ENCODE peak calls at places on chromosomes 12 and 14, in four cellular contexts. V is PC-3, W is cardiac muscle cell, Q is osteoblast. R is an unnamed sample. For H3K9me3, the result is how much of the 10 kb centered on the place peaks cover.

GRCh38 chr12:123971770-123972447 is 722 bp downstream of the CCDC92 start:
- DNase-seq in Q (peak), V (peak), W (peak), R (peak)

GRCh38 chr12:66314278-66314677 is 12.0 kb downstream of the HELB start:
- DNase-seq in W (no peak), V (no peak), Q (peak), R (no peak)

GRCh38 chr12:85606455-85606854 is 229.8 kb downstream of the RASSF9 start:
- DNase-seq in Q (no peak), W (no peak), V (no peak), R (no peak)

GRCh38 chr12:6824962-6825381 is 3.2 kb upstream of the P3H3 start:
- DNase-seq in W (peak), Q (peak), V (peak), R (no peak)

GRCh38 chr12:30110970-30111586 is 327.3 kb upstream of the TMTC1 start:
- DNase-seq in W (peak), V (peak), Q (peak), R (no peak)

GRCh38 chr12:130850418-130851021 is 11.5 kb upstream of the STX2 start:
- DNase-seq in W (no peak), V (no peak), Q (no peak), R (peak)

GRCh38 chr14:62885451-62885850 is 159.8 kb downstream of the KCNH5 start:
- DNase-seq in Q (no peak), W (no peak), V (no peak), R (no peak)

GRCh38 chr14:89025581-89026236 is 201.3 kb downstream of the TTC8 start:
- DNase-seq in W (peak), V (no peak), Q (peak), R (no peak)

GRCh38 chr14:97196336-97196735 is 399.2 kb downstream of the VRK1 start:
- DNase-seq in Q (no peak), W (no peak), V (no peak), R (no peak)

GRCh38 chr14:72743626-72744025 is 150.3 kb downstream of the DPF3 start:
- DNase-seq in V (no peak), Q (peak), W (no peak), R (no peak)

GRCh38 chr14:59018978-59019377 is 169.5 kb upstream of the DAAM1 start:
- DNase-seq in V (peak), W (peak), Q (no peak), R (peak)

GRCh38 chr14:65937804-65938316 is 525.3 kb downstream of the FUT8 start:
- DNase-seq in V (no peak), Q (no peak), W (no peak), R (no peak)

GRCh38 chr12:122137229-122137628 is 36.8 kb downstream of the IL31 start:
- DNase-seq in V (no peak), W (no peak), Q (no peak), R (peak)

GRCh38 chr14:58428011-58428807 is 690 bp downstream of the KIAA0586 start:
- DNase-seq in W (peak), Q (peak), V (peak), R (peak)

GRCh38 chr12:128820723-128821432 is 2.9 kb downstream of the SLC15A4 start:
- DNase-seq in Q (no peak), W (no peak), V (no peak), R (no peak)

GRCh38 chr14:38989917-38990546 is 113.0 kb downstream of the SEC23A start:
- DNase-seq in Q (no peak), V (no peak), W (no peak), R (no peak)

GRCh38 chr12:95418142-95418541 is 55.8 kb upstream of the METAP2 start:
- DNase-seq in Q (no peak), V (no peak), W (no peak), R (peak)

GRCh38 chr14:76050797-76051392 is 65.3 kb downstream of the IFT43 start:
- DNase-seq in V (peak), W (peak), Q (peak), R (peak)

GRCh38 chr14:101475468-101476257 is 85.6 kb upstream of the DIO3 start:
- DNase-seq in W (peak), Q (peak), V (peak), R (peak)

GRCh38 chr14:81434230-81434629 is 34.1 kb upstream of the STON2 start:
- DNase-seq in Q (no peak), V (no peak), W (no peak), R (no peak)

GRCh38 chr14:81436296-81437138 is 36.4 kb upstream of the STON2 start:
- DNase-seq in V (peak), Q (peak), W (peak), R (peak)

GRCh38 chr14:81437226-81437625 is 37.1 kb upstream of the STON2 start:
- DNase-seq in V (no peak), W (no peak), Q (no peak), R (no peak)

GRCh38 chr14:81435048-81435577 is 35.0 kb upstream of the STON2 start:
- DNase-seq in W (no peak), V (no peak), Q (no peak), R (no peak)

GRCh38 chr14:81435578-81436295 is 35.6 kb upstream of the STON2 start:
- DNase-seq in Q (peak), W (peak), V (peak), R (peak)
- H3K27ac ChIP-seq in Q (no peak), W (no peak), V (no peak), R (no peak)

DNA sequence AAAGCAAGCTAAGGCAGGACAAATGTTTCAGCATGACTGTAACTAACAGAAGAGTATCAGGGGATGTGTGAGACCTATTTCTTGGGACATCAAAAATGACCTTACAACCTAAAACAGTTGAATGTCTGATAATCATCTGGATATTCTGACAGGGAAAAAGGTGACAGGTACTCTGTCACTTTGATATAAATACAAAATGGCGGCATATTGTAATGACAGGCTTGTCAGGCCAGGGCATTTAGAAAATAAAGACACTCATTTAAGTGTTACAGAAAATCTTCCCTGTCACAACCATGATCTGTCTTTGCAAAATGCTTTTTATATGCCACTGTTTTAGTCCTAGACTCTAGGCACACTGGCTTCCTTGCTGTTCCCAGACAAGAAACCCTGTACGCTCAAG is 1033.3 kb upstream of the FLRT2 start:
- DNase-seq in Q (no peak), W (no peak), V (no peak), R (no peak)
- H3K9me3 ChIP-seq in Q (under half), W (under half), V (under half), R (under half)

GRCh38 chr14:50875359-50876090 is 3.7 kb downstream of the ABHD12B start:
- DNase-seq in W (no peak), V (no peak), Q (peak), R (peak)

GRCh38 chr14:50871223-50871622 is 630 bp upstream of the ABHD12B start:
- DNase-seq in V (no peak), W (no peak), Q (no peak), R (no peak)

GRCh38 chr14:50874842-50875241 is 3.0 kb downstream of the ABHD12B start:
- DNase-seq in Q (peak), W (no peak), V (peak), R (no peak)

DNA sequence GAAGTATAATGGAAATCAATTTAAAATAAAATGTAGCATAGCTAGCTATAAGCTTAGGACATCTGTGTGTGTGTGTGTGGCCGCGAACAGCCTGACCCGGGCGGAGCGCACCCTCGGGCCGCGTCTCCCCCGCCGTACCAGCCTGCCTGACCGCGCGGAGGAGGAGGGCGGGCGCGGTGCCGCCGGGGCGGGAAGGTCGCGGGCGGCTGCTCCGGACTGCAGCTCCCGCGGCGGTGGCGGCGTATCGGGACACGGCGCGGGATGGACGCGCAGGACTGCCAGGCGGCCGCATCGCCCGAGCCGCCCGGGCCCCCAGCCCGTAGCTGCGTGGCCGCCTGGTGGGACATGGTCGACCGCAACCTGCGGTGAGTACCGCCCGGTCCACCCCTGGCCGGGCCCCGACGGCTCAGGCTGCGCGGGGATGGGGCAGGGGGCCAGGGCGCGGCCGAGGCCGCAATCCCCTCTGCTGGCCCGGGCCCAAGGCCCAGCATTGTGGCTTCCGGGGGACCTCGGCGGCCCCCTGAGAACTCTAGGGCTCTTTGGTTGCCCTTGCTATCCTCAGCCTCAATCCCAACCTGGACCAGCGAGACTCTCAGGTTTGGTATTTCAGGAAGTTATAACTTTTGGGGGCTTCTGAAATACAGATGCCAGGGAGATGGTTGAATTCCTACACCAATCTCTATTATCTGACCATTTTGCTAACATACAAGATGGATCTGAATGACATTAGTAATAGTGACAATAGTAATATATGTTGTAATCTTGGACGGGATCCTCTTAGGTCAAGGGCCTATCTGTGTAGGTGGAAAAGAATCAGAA is at the start of gene ABHD12B:
- DNase-seq in Q (peak), W (peak), V (no peak), R (peak)
- H3K27ac ChIP-seq in Q (no peak), W (no peak), V (no peak), R (no peak)

GRCh38 chr14:42190744-42191143 is 584.1 kb downstream of the LRFN5 start:
- DNase-seq in W (no peak), Q (no peak), V (no peak), R (no peak)

GRCh38 chr14:42193426-42193766 is 586.7 kb downstream of the LRFN5 start:
- DNase-seq in Q (no peak), W (no peak), V (no peak), R (no peak)

GRCh38 chr14:42192659-42193425 is 586.2 kb downstream of the LRFN5 start:
- DNase-seq in Q (no peak), W (peak), V (peak), R (no peak)
- H3K9me3 ChIP-seq in Q (under half), W (under half), V (under half), R (under half)

DNA sequence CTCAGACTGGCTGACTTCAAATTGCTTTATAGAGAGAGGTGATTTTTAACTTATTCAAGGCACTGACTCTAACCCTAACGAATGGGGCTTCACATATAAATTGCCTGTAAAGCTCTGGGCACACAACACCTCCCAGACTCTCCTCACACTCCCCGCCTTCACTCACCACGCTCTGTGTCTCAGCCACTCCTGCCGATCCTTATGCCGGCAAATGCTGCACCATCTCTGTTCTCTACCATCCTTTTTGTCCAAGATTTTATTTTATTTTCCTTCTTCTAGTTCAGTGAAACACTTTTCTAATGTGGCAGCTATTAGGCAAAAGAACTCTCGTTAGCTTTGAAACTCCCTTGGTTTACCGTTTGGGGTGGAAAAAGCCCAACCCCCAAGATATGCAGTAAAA is 446.1 kb upstream of the TMEM132C start:
- DNase-seq in V (no peak), Q (no peak), W (no peak), R (no peak)
- H3K27ac ChIP-seq in V (no peak), Q (no peak), W (no peak), R (no peak)

DNA sequence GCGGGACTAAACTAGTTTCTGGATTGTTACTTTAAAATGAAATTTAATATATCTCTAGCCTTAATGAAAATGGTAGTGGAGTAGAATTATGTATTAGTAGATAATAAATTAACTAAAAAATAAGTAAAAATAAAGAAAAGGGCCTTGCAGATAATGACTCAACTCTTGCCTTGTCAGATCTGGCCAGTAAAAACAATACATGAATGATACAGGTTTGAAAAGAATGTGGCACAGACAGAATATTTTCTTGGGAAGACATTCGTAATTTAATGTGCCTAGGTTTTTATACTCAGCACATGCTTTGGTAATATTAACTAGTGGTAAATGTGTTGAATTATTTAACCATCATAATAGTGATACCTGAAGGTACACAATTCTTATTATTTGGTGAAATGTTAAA is 28.3 kb downstream of the ATF7IP start:
- DNase-seq in V (no peak), W (no peak), Q (peak), R (no peak)
- H3K9me3 ChIP-seq in V (under half), W (under half), Q (under half), R (under half)

DNA sequence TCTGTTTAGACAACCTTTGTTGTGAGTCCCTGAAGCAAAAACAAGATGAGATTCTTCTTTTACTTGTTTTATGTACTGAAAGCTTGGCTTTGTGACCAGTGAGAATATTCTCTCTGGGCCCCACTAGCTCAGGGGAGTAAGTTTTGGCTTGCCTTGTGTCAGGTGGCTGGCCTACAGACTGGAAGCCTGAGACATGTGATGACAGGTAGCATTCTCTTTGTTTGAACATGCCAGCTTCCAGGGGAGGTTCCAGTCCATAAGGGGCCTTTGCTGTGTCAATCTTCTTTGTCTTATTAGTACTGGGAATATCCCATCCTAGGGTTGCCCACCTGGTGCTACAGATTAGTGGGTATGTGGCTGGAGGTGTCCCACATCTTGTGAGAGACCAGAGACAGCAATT is 66.1 kb upstream of the FERMT2 start:
- DNase-seq in Q (no peak), V (no peak), W (no peak), R (no peak)
- H3K27ac ChIP-seq in Q (peak), V (no peak), W (no peak), R (no peak)

GRCh38 chr14:23708343-23708742 is 72.2 kb downstream of the DHRS2 start:
- DNase-seq in V (no peak), Q (no peak), W (no peak), R (no peak)
- H3K9me3 ChIP-seq in V (under half), Q (under half), W (under half), R (half or more)

GRCh38 chr14:70716483-70716882 is 74.8 kb downstream of the TTC9 start:
- DNase-seq in Q (peak), W (no peak), V (no peak), R (peak)
- H3K27ac ChIP-seq in Q (no peak), W (no peak), V (no peak), R (peak)

GRCh38 chr14:29150659-29151058 is 384.1 kb downstream of the FOXG1 start:
- DNase-seq in Q (no peak), W (no peak), V (no peak), R (no peak)

GRCh38 chr14:29148221-29148620 is 381.6 kb downstream of the FOXG1 start:
- DNase-seq in W (peak), V (no peak), Q (no peak), R (no peak)

GRCh38 chr14:29144598-29144997 is 378.0 kb downstream of the FOXG1 start:
- DNase-seq in Q (peak), V (peak), W (peak), R (no peak)

GRCh38 chr14:29149798-29150197 is 383.2 kb downstream of the FOXG1 start:
- DNase-seq in V (no peak), W (no peak), Q (no peak), R (no peak)
- H3K9me3 ChIP-seq in V (under half), W (under half), Q (under half), R (under half)

R was measured in endodermal cell.